ENCODE peak calls at places on chromosome 18, in ten cellular contexts. B is HepG2, D is psoas muscle, N is PC-9, E is gastrocnemius medialis, F is HCT116, C is uterus, T is HL-60, Q is left ventricle myocardium inferior, V is brain microvascular endothelial cell. U is an unnamed sample.

GRCh38 chr18:3727260-3727659 is 277.3 kb downstream of the TGIF1 start:
- DNase-seq in V (no peak), C (no peak), D (no peak), E (no peak), T (no peak), F (no peak), N (no peak), B (no peak), Q (no peak), U (no peak)

GRCh38 chr18:44946529-44947113 is 265.9 kb downstream of the SETBP1 start:
- DNase-seq in C (no peak), D (no peak), E (no peak), N (no peak), B (no peak), T (no peak), Q (no peak), F (no peak), V (no peak), U (no peak)

GRCh38 chr18:36786686-36787085 is 42.1 kb downstream of the TPGS2 start:
- DNase-seq in B (peak; percentile 42), Q (peak; percentile 58), F (no peak), D (peak; percentile 84), E (peak; percentile 50), C (peak; percentile 51), N (no peak), T (no peak), V (peak; percentile 79), U (no peak)

GRCh38 chr18:55096261-55097026 is 137.2 kb upstream of the CCDC68 start:
- DNase-seq in B (peak; percentile 7), C (peak; percentile 29), N (peak; percentile 37), E (no peak), T (no peak), V (peak; percentile 83), F (peak; percentile 32), Q (no peak), D (peak; percentile 53), U (no peak)

GRCh38 chr18:5066380-5066977 is 130.6 kb downstream of the AKAIN1 start:
- DNase-seq in Q (no peak), D (no peak), C (no peak), B (peak; percentile 12), V (no peak), N (no peak), T (peak; percentile 28), F (no peak), E (no peak), U (no peak)

GRCh38 chr18:34729264-34729663 is 19.2 kb downstream of the DTNA start:
- DNase-seq in B (peak; percentile 23), N (no peak), E (no peak), Q (no peak), V (peak; percentile 31), C (no peak), T (no peak), F (peak; percentile 29), D (no peak), U (no peak)

GRCh38 chr18:56083097-56083865 is 495.3 kb upstream of the TCF4 start:
- DNase-seq in C (peak; percentile 24), V (no peak), F (no peak), D (peak; percentile 58), T (no peak), N (no peak), B (no peak), Q (peak; percentile 74), E (peak; percentile 17), U (no peak)

GRCh38 chr18:23268641-23269040 is 133.4 kb downstream of the CABLES1 start:
- DNase-seq in D (no peak), B (no peak), E (no peak), T (no peak), F (no peak), C (no peak), V (no peak), Q (no peak), N (no peak), U (no peak)

GRCh38 chr18:10142496-10143160 is 228.8 kb downstream of the VAPA start:
- DNase-seq in B (no peak), N (no peak), C (no peak), Q (no peak), T (no peak), F (no peak), V (peak; percentile 33), D (no peak), E (no peak), U (no peak)

GRCh38 chr18:48922203-48922800 is 28.5 kb downstream of the SMAD7 start:
- DNase-seq in D (no peak), V (no peak), B (no peak), C (no peak), T (no peak), Q (no peak), N (no peak), E (no peak), F (no peak), U (no peak)

GRCh38 chr18:75207298-75208054 is 1.5 kb downstream of the PTGR3 start:
- DNase-seq in V (no peak), C (no peak), N (no peak), Q (no peak), B (peak; percentile 44), D (no peak), T (no peak), E (no peak), F (no peak), U (no peak)

GRCh38 chr18:76487076-76487475 is 8.0 kb downstream of the ZNF516 start:
- DNase-seq in B (no peak), V (no peak), C (no peak), F (no peak), E (no peak), T (no peak), D (no peak), Q (no peak), N (no peak), U (no peak)

GRCh38 chr18:48861181-48861715 is 89.5 kb downstream of the SMAD7 start:
- DNase-seq in F (no peak), T (no peak), N (no peak), D (no peak), C (no peak), E (no peak), B (no peak), V (no peak), Q (no peak), U (no peak)

GRCh38 chr18:1542230-1542774 is 637.6 kb downstream of the ADCYAP1 start:
- DNase-seq in D (no peak), F (no peak), B (no peak), C (no peak), E (no peak), T (no peak), V (no peak), Q (no peak), N (no peak), U (no peak)

GRCh38 chr18:24799176-24799575 is 338.7 kb downstream of the HRH4 start:
- DNase-seq in V (no peak), T (no peak), N (no peak), F (no peak), C (no peak), D (no peak), Q (no peak), B (no peak), E (no peak), U (no peak)

GRCh38 chr18:77074431-77074830 is 58.2 kb downstream of the MBP start:
- DNase-seq in B (no peak), Q (no peak), C (no peak), D (no peak), E (no peak), F (no peak), N (no peak), V (no peak), T (no peak), U (no peak)

GRCh38 chr18:61209802-61210201 is 123.4 kb upstream of the CDH20 start:
- DNase-seq in T (no peak), N (no peak), B (no peak), E (peak; percentile 10), V (no peak), D (no peak), Q (no peak), F (no peak), C (no peak), U (no peak)

GRCh38 chr18:48319796-48320638 is 89.2 kb downstream of the ZBTB7C start:
- DNase-seq in E (no peak), B (no peak), N (no peak), Q (no peak), D (no peak), F (no peak), V (peak; percentile 56), T (no peak), C (no peak), U (no peak)

DNA sequence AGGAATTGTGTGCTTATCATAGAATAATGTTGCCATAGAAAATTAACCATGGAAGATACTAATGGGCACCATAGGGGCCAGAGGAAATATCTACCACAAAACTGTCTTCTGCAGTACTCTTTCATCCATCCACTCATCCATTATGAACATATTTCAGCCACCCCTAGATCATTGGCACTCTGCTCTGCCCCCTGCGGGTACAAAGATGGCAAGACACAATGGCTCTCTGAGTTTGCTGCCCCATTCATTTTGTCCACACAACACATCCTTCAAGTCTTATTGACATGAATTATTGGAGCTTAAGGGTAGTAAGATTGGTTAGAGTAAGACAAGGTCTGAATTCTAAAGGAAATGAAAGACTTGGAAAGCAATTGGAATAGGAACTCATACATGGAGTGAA is 1224.7 kb upstream of the CELF4 start:
- DNase-seq in C (no peak), F (no peak), B (peak; percentile 2), E (no peak), N (no peak), Q (no peak), V (no peak), T (no peak), D (no peak), U (no peak)
- TF ChIP-seq CTCF in C (no peak), F (peak; percentile 51), B (peak; percentile 36), E (no peak), N (no peak), Q (peak; percentile 28), V (no peak), T (peak; percentile 1), D (no peak), U (no peak)

GRCh38 chr18:12430137-12430990 is 22.6 kb downstream of the PRELID3A start:
- DNase-seq in C (no peak), D (no peak), V (no peak), Q (no peak), B (no peak), N (no peak), F (no peak), T (no peak), E (no peak), U (no peak)
- H3K27ac ChIP-seq in C (no peak overlapping the region), D (no peak overlapping the region), V (no peak overlapping the region), Q (no peak overlapping the region), B (no peak overlapping the region), N (no peak overlapping the region), F (no peak overlapping the region), T (no peak overlapping the region), E (no peak overlapping the region), U (no peak overlapping the region)

DNA sequence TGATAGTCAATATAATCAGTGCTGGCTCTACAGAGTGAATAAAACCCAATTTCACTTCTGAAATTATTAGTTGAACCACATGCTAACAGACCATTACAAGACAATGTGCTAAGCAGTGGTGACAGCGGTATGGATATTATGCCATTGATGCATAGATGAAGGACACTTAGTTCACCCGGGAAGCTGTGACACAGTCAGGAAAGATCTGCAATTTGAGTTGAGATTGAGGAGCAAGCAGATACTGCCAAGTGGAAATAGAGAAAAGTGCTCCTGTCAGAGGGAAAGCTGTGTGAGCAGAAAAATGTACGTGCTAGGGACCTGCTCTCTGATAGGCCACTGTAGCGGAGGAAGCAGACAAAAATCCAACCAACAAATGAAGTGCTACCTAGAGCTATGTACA is 529.5 kb upstream of the CDH2 start:
- DNase-seq in Q (no peak), E (no peak), N (no peak), C (no peak), D (no peak), T (no peak), F (no peak), B (no peak), V (no peak), U (no peak)
- TF ChIP-seq CTCF in Q (no peak), E (no peak), N (no peak), C (no peak), D (no peak), T (no peak), F (no peak), B (no peak), V (no peak), U (no peak)

GRCh38 chr18:60022671-60023276 is 123.0 kb downstream of the PMAIP1 start:
- DNase-seq in D (no peak), E (no peak), B (no peak), V (no peak), Q (no peak), C (no peak), T (no peak), N (no peak), F (no peak), U (no peak)
- H3K27ac ChIP-seq in D (no peak overlapping the region), E (no peak overlapping the region), B (no peak overlapping the region), V (no peak overlapping the region), Q (no peak overlapping the region), C (no peak overlapping the region), T (no peak overlapping the region), N (no peak overlapping the region), F (no peak overlapping the region), U (no peak overlapping the region)

U was measured in CD4-positive, alpha-beta T cell.